ENCODE peak calls at places on chromosomes 11 and 22, in eight cellular contexts. A is IMR-90, G is cardiac muscle cell, J is HCT116, C is brain microvascular endothelial cell, L is GM12864, H is AG09309, R is GM12865. O is an unnamed sample.

GRCh38 chr11:68550485-68550817 is 89.9 kb downstream of the PPP6R3 start:
- DNase-seq in A (peak), G (no peak), J (no peak), C (peak), L (no peak), H (no peak), R (no peak), O (no peak)

GRCh38 chr11:17686185-17686980 is 33.0 kb upstream of the MYOD1 start:
- DNase-seq in A (no peak), G (no peak), J (no peak), C (no peak), L (no peak), H (no peak), R (no peak), O (no peak)

GRCh38 chr22:37824674-37825641 is 1.8 kb downstream of the GALR3 start:
- DNase-seq in A (no peak), G (no peak), J (no peak), C (no peak), L (no peak), H (no peak), R (peak), O (peak)

GRCh38 chr22:48250286-48250895 is 1487.9 kb downstream of the TBC1D22A start:
- DNase-seq in A (no peak), G (no peak), J (no peak), C (no peak), L (no peak), H (no peak), R (no peak), O (no peak)

GRCh38 chr11:17700991-17701390 is 18.4 kb upstream of the MYOD1 start:
- DNase-seq in A (no peak), G (no peak), J (no peak), C (no peak), L (no peak), H (no peak), R (no peak), O (no peak)

GRCh38 chr11:95486979-95487378 is 256.0 kb upstream of the SESN3 start:
- DNase-seq in A (no peak), G (no peak), J (no peak), C (no peak), L (no peak), H (no peak), R (no peak), O (no peak)

GRCh38 chr11:1373536-1374214 is 16.1 kb upstream of the BRSK2 start:
- DNase-seq in A (peak), G (no peak), J (no peak), C (peak), L (no peak), H (no peak), R (no peak), O (no peak)

GRCh38 chr11:4072668-4073285 is 21.8 kb upstream of the RRM1 start:
- DNase-seq in A (peak), G (peak), J (peak), C (peak), L (peak), H (peak), R (peak), O (no peak)

GRCh38 chr11:66864172-66864901 is 7.5 kb downstream of the LRFN4 start:
- DNase-seq in A (no peak), G (no peak), J (no peak), C (no peak), L (no peak), H (no peak), R (no peak), O (no peak)

GRCh38 chr11:58958500-58958899 is 19.2 kb downstream of the GLYATL1 start:
- DNase-seq in A (no peak), G (peak), J (peak), C (no peak), L (no peak), H (no peak), R (peak), O (no peak)

GRCh38 chr11:64604458-64605247 is 13.6 kb downstream of the SLC22A12 start:
- DNase-seq in A (no peak), G (no peak), J (no peak), C (no peak), L (no peak), H (no peak), R (no peak), O (no peak)

GRCh38 chr11:45092901-45093760 is 53.3 kb upstream of the PRDM11 start:
- DNase-seq in A (peak), G (no peak), J (no peak), C (peak), L (no peak), H (peak), R (no peak), O (no peak)

GRCh38 chr11:129992161-129992944 is 10.3 kb downstream of the PRDM10 start:
- DNase-seq in A (peak), G (peak), J (peak), C (no peak), L (no peak), H (no peak), R (peak), O (no peak)

GRCh38 chr22:19807161-19807913 is 46.8 kb downstream of the TBX1 start:
- DNase-seq in A (no peak), G (no peak), J (no peak), C (no peak), L (no peak), H (no peak), R (no peak), O (no peak)

GRCh38 chr22:37765953-37766566 is 41.7 kb upstream of the GCAT start:
- DNase-seq in A (no peak), G (no peak), J (no peak), C (no peak), L (no peak), H (no peak), R (no peak), O (no peak)

GRCh38 chr11:130000552-130001176 is 2.0 kb downstream of the PRDM10 start:
- DNase-seq in A (no peak), G (no peak), J (no peak), C (no peak), L (no peak), H (no peak), R (no peak), O (no peak)

GRCh38 chr22:38739300-38740055 is 16.3 kb downstream of the SUN2 start:
- DNase-seq in A (no peak), G (no peak), J (no peak), C (no peak), L (no peak), H (no peak), R (no peak), O (no peak)

GRCh38 chr11:103326070-103326794 is 217.0 kb downstream of the DYNC2H1 start:
- DNase-seq in A (peak), G (peak), J (peak), C (peak), L (peak), H (peak), R (peak), O (no peak)

GRCh38 chr22:17562906-17563870 is at the start of gene SLC25A18:
- DNase-seq in A (no peak), G (peak), J (no peak), C (no peak), L (no peak), H (no peak), R (no peak), O (no peak)

GRCh38 chr11:65352783-65353182 is 1.8 kb upstream of the TIGD3 start:
- DNase-seq in A (peak), G (no peak), J (no peak), C (no peak), L (no peak), H (no peak), R (no peak), O (no peak)

GRCh38 chr11:102144357-102145342 is 34.4 kb downstream of the YAP1 start:
- DNase-seq in A (peak), G (peak), J (no peak), C (no peak), L (no peak), H (no peak), R (no peak), O (no peak)

GRCh38 chr22:37425800-37426531 is 1.3 kb downstream of the ELFN2 start:
- DNase-seq in A (peak), G (no peak), J (no peak), C (no peak), L (no peak), H (peak), R (no peak), O (no peak)

GRCh38 chr11:1844221-1845094 is 5.7 kb downstream of the TNNI2 start:
- DNase-seq in A (no peak), G (no peak), J (no peak), C (no peak), L (no peak), H (no peak), R (no peak), O (no peak)

DNA sequence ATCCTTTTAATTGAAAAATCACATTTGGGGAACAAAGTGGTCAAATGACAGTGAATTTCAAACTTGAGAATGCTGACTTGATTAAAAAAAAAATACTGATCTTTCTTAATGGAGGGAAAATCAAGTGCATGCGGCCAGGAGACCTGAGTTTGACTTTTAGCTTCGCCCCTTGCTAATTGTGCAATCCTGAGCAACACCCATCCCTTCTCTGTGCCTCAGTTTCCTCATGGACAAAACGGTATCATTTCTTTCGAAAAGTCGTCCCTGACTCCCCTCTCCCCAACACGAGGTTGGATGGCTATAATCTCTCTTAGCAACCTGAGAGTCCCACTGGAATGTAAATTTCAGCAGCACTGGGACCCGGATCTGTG is 959 bp upstream of the FJX1 start:
- DNase-seq in A (no peak), G (no peak), J (no peak), C (no peak), L (no peak), H (no peak), R (no peak), O (no peak)
- H3K4me3 ChIP-seq in A (peak), G (no peak), J (peak), C (peak), L (no peak), H (peak), R (no peak), O (no peak)

GRCh38 chr11:134120921-134121526 is 52.2 kb downstream of the JAM3 start:
- DNase-seq in A (peak), G (no peak), J (no peak), C (peak), L (no peak), H (no peak), R (no peak), O (no peak)

GRCh38 chr11:134125507-134125906 is 56.6 kb downstream of the JAM3 start:
- DNase-seq in A (peak), G (peak), J (no peak), C (no peak), L (no peak), H (no peak), R (no peak), O (no peak)

GRCh38 chr11:134131628-134132244 is 62.9 kb downstream of the JAM3 start:
- DNase-seq in A (no peak), G (no peak), J (no peak), C (no peak), L (no peak), H (no peak), R (no peak), O (no peak)

GRCh38 chr11:134124660-134125451 is 56.0 kb downstream of the JAM3 start:
- DNase-seq in A (peak), G (peak), J (no peak), C (peak), L (no peak), H (no peak), R (no peak), O (no peak)

GRCh38 chr11:134126197-134126822 is 57.4 kb downstream of the JAM3 start:
- DNase-seq in A (peak), G (no peak), J (no peak), C (peak), L (no peak), H (peak), R (no peak), O (no peak)
- TF ChIP-seq CTCF in A (no peak), G (no peak), J (no peak), C (no peak), L (no peak), H (no peak), R (no peak), O (no peak)

GRCh38 chr22:46057762-46058420 is 80.9 kb upstream of the WNT7B start:
- DNase-seq in A (no peak), G (no peak), J (no peak), C (no peak), L (peak), H (no peak), R (peak), O (peak)
- H3K4me3 ChIP-seq in A (no peak), G (no peak), J (no peak), C (no peak), L (no peak), H (peak), R (peak), O (peak)

GRCh38 chr22:36125994-36126531 is 34.5 kb downstream of the APOL3 start:
- DNase-seq in A (no peak), G (no peak), J (no peak), C (no peak), L (no peak), H (no peak), R (no peak), O (no peak)
- TF ChIP-seq CTCF in A (no peak), G (no peak), J (no peak), C (no peak), L (no peak), H (no peak), R (no peak), O (no peak)

GRCh38 chr11:128890216-128890542 is 977 bp upstream of the KCNJ5 start:
- DNase-seq in A (no peak), G (no peak), J (no peak), C (no peak), L (no peak), H (no peak), R (no peak), O (no peak)
- H3K4me3 ChIP-seq in A (peak), G (peak), J (peak), C (peak), L (no peak), H (peak), R (no peak), O (no peak)

DNA sequence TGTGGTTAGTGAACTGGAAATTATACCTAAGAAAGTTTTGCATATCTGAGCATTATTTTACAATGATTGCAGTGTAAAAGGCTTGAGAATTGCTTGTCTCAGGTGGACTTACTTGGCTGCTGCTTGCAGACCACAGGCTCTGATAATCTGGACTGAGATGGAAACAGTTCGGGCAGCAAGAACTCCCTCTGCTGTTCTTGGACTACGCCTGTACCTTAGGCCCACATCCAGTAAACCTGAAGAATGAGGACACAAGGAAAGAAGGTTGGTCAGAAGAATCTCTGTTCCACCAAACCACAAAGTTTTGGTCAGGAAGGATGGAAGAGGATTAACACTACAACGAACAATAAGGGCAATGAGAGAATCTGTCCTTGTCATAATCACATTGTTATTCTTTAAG is 80.1 kb downstream of the C2CD3 start:
- DNase-seq in A (peak), G (no peak), J (no peak), C (no peak), L (no peak), H (no peak), R (peak), O (no peak)
- TF ChIP-seq CTCF in A (peak), G (peak), J (peak), C (peak), L (no peak), H (peak), R (no peak), O (peak)

GRCh38 chr11:60952742-60953170 is 780 bp upstream of the SLC15A3 start:
- DNase-seq in A (no peak), G (no peak), J (no peak), C (no peak), L (no peak), H (no peak), R (no peak), O (no peak)

GRCh38 chr11:60950024-60950423 is 2.0 kb downstream of the SLC15A3 start:
- DNase-seq in A (no peak), G (no peak), J (no peak), C (no peak), L (no peak), H (no peak), R (no peak), O (no peak)

GRCh38 chr11:60951909-60952741 is at the start of gene SLC15A3:
- DNase-seq in A (peak), G (no peak), J (no peak), C (no peak), L (peak), H (no peak), R (peak), O (peak)

GRCh38 chr11:60951611-60951908 is 416 bp downstream of the SLC15A3 start:
- DNase-seq in A (no peak), G (no peak), J (no peak), C (no peak), L (no peak), H (no peak), R (peak), O (no peak)

DNA sequence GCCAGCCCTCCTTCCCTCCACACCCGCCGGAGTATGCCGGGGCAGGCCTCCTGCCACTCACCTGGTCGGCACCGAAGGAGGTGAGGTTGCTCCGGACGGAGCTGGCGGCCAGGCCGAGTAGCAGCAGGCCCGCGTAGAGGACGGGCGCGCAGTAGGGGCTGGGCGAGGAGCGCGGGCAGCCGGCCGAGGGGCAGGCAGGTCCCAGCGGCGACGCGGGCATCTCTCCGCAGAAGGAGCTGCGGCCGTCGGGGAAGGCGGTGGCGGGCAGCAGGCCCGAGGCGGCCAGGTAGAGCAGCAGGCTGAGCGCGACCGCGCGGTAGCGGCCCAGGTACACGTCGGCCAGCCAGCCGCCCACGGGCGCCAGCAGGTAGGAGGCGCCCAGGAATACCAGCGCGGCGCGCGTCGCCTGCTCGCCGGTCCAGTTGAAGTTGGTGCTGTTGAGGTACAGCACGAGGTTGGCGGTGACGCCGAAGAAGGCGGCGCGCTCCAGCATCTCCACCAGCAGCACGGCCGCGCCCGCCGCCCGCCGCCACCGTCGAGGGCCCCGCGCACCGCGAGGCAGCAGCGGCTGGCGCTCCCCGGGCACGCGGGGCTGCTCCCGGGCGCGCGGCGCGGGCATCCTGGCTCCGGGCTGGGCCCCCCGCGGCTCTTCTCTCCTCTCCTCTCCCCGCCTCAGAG is 904 bp downstream of the SLC15A3 start:
- DNase-seq in A (no peak), G (no peak), J (no peak), C (no peak), L (no peak), H (no peak), R (peak), O (peak)
- H3K4me3 ChIP-seq in A (no peak), G (no peak), J (no peak), C (no peak), L (peak), H (peak), R (peak), O (peak)

DNA sequence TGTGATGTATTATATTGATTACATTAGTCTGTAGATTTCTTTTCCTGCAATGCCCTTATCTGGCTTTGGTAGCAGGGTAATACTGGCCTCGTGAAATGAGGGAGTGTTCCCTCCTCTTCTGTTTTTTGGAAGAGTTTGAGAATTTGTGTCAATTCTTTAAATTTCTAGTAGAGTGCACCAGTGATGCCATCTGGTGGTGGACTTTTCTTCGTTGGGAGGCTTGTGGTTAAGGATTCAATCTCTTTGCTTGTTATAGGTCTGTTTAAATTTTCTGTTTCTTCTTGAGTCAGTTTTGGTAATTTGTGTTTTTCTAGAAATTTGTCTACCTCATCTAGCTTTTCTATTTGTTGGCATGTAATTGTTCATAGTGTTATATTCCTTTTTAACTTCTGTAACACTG is 18.9 kb downstream of the SHANK3 start:
- DNase-seq in A (peak), G (peak), J (peak), C (peak), L (no peak), H (peak), R (peak), O (no peak)
- TF ChIP-seq CTCF in A (peak), G (peak), J (peak), C (peak), L (peak), H (peak), R (peak), O (peak)